ENCODE peak calls at places on chromosomes 2 and 18, in ten cellular contexts. One of them, this sample, is unnamed.

GRCh38 chr2:164141271-164141670 is 405.5 kb upstream of the FIGN start:
- DNase-seq in Peyer's patch: no peak
- DNase-seq in lower leg skin: no peak
- DNase-seq in NB4: no peak
- DNase-seq in A549: no peak
- DNase-seq in spleen: no peak
- DNase-seq in stomach: no peak
- DNase-seq in IMR-90: no peak
- DNase-seq in HCT116: no peak
- DNase-seq in right lobe of liver: no peak
- DNase-seq in this sample: no peak

GRCh38 chr2:5587726-5588125 is 104.5 kb upstream of the SOX11 start:
- DNase-seq in Peyer's patch: no peak
- DNase-seq in lower leg skin: no peak
- DNase-seq in NB4: no peak
- DNase-seq in A549: no peak
- DNase-seq in spleen: no peak
- DNase-seq in stomach: no peak
- DNase-seq in IMR-90: no peak
- DNase-seq in HCT116: no peak
- DNase-seq in right lobe of liver: no peak
- DNase-seq in this sample: no peak

GRCh38 chr2:12708508-12709206 is 8.1 kb upstream of the TRIB2 start:
- DNase-seq in Peyer's patch: no peak
- DNase-seq in lower leg skin: no peak
- DNase-seq in NB4: no peak
- DNase-seq in A549: no peak
- DNase-seq in spleen: no peak
- DNase-seq in stomach: no peak
- DNase-seq in IMR-90: no peak
- DNase-seq in HCT116: no peak
- DNase-seq in right lobe of liver: no peak
- DNase-seq in this sample: no peak

GRCh38 chr2:216551669-216552068 is 53.0 kb downstream of the RPL37A start:
- DNase-seq in Peyer's patch: no peak
- DNase-seq in lower leg skin: no peak
- DNase-seq in NB4: no peak
- DNase-seq in A549: no peak
- DNase-seq in spleen: no peak
- DNase-seq in stomach: no peak
- DNase-seq in IMR-90: no peak
- DNase-seq in HCT116: no peak
- DNase-seq in right lobe of liver: no peak
- DNase-seq in this sample: no peak

GRCh38 chr2:227115761-227116160 is 48.2 kb downstream of the COL4A4 start:
- DNase-seq in Peyer's patch: no peak
- DNase-seq in lower leg skin: no peak
- DNase-seq in NB4: no peak
- DNase-seq in A549: no peak
- DNase-seq in spleen: no peak
- DNase-seq in stomach: no peak
- DNase-seq in IMR-90: peak; percentile 42
- DNase-seq in HCT116: no peak
- DNase-seq in right lobe of liver: no peak
- DNase-seq in this sample: no peak

GRCh38 chr2:234722176-234722575 is 225.3 kb upstream of the ARL4C start:
- DNase-seq in Peyer's patch: no peak
- DNase-seq in lower leg skin: no peak
- DNase-seq in NB4: no peak
- DNase-seq in A549: no peak
- DNase-seq in spleen: no peak
- DNase-seq in stomach: no peak
- DNase-seq in IMR-90: no peak
- DNase-seq in HCT116: no peak
- DNase-seq in right lobe of liver: no peak
- DNase-seq in this sample: no peak

GRCh38 chr2:224948859-224949258 is 93.4 kb downstream of the DOCK10 start:
- DNase-seq in Peyer's patch: no peak
- DNase-seq in lower leg skin: no peak
- DNase-seq in NB4: peak; percentile 88
- DNase-seq in A549: no peak
- DNase-seq in spleen: no peak
- DNase-seq in stomach: no peak
- DNase-seq in IMR-90: peak; percentile 75
- DNase-seq in HCT116: no peak
- DNase-seq in right lobe of liver: no peak
- DNase-seq in this sample: no peak

GRCh38 chr2:232870766-232871371 is 805 bp downstream of the SNORC start:
- DNase-seq in Peyer's patch: no peak
- DNase-seq in lower leg skin: peak; percentile 79
- DNase-seq in NB4: no peak
- DNase-seq in A549: no peak
- DNase-seq in spleen: no peak
- DNase-seq in stomach: no peak
- DNase-seq in IMR-90: no peak
- DNase-seq in HCT116: no peak
- DNase-seq in right lobe of liver: peak; percentile 41
- DNase-seq in this sample: no peak

GRCh38 chr2:42567389-42567788 is 1.0 kb upstream of the MTA3 start:
- DNase-seq in Peyer's patch: no peak
- DNase-seq in lower leg skin: peak; percentile 36
- DNase-seq in NB4: no peak
- DNase-seq in A549: no peak
- DNase-seq in spleen: no peak
- DNase-seq in stomach: no peak
- DNase-seq in IMR-90: peak; percentile 81
- DNase-seq in HCT116: no peak
- DNase-seq in right lobe of liver: no peak
- DNase-seq in this sample: no peak

GRCh38 chr2:236012155-236012554 is 156.0 kb downstream of the GBX2 start:
- DNase-seq in Peyer's patch: no peak
- DNase-seq in lower leg skin: no peak
- DNase-seq in NB4: peak; percentile 80
- DNase-seq in A549: peak; percentile 38
- DNase-seq in spleen: no peak
- DNase-seq in stomach: no peak
- DNase-seq in IMR-90: no peak
- DNase-seq in HCT116: no peak
- DNase-seq in right lobe of liver: no peak
- DNase-seq in this sample: no peak

GRCh38 chr2:176653856-176654443 is 384.7 kb downstream of the MTX2 start:
- DNase-seq in Peyer's patch: peak; percentile 49
- DNase-seq in lower leg skin: peak; percentile 89
- DNase-seq in NB4: peak; percentile 82
- DNase-seq in A549: peak; percentile 74
- DNase-seq in spleen: peak; percentile 78
- DNase-seq in stomach: peak; percentile 39
- DNase-seq in IMR-90: peak; percentile 55
- DNase-seq in HCT116: peak; percentile 72
- DNase-seq in right lobe of liver: peak; percentile 55
- DNase-seq in this sample: peak; percentile 27

GRCh38 chr18:49685231-49685942 is 123.5 kb downstream of the LIPG start:
- DNase-seq in Peyer's patch: no peak
- DNase-seq in lower leg skin: no peak
- DNase-seq in NB4: no peak
- DNase-seq in A549: no peak
- DNase-seq in spleen: no peak
- DNase-seq in stomach: no peak
- DNase-seq in IMR-90: peak; percentile 35
- DNase-seq in HCT116: no peak
- DNase-seq in right lobe of liver: peak; percentile 72
- DNase-seq in this sample: no peak

GRCh38 chr18:10661333-10661732 is 135.5 kb downstream of the NAPG start:
- DNase-seq in Peyer's patch: no peak
- DNase-seq in lower leg skin: no peak
- DNase-seq in NB4: no peak
- DNase-seq in A549: no peak
- DNase-seq in spleen: no peak
- DNase-seq in stomach: no peak
- DNase-seq in IMR-90: peak; percentile 30
- DNase-seq in HCT116: no peak
- DNase-seq in right lobe of liver: no peak
- DNase-seq in this sample: no peak

GRCh38 chr2:145184741-145185671 is 665.1 kb upstream of the ZEB2 start:
- DNase-seq in Peyer's patch: no peak
- DNase-seq in lower leg skin: no peak
- DNase-seq in NB4: peak; percentile 45
- DNase-seq in A549: no peak
- DNase-seq in spleen: no peak
- DNase-seq in stomach: no peak
- DNase-seq in IMR-90: peak; percentile 62
- DNase-seq in HCT116: no peak
- DNase-seq in right lobe of liver: no peak
- DNase-seq in this sample: no peak

GRCh38 chr2:151928380-151928779 is 100.2 kb upstream of the ARL5A start:
- DNase-seq in Peyer's patch: no peak
- DNase-seq in lower leg skin: no peak
- DNase-seq in NB4: no peak
- DNase-seq in A549: peak; percentile 70
- DNase-seq in spleen: no peak
- DNase-seq in stomach: no peak
- DNase-seq in IMR-90: no peak
- DNase-seq in HCT116: no peak
- DNase-seq in right lobe of liver: no peak
- DNase-seq in this sample: no peak

GRCh38 chr2:240455227-240455718 is 19.8 kb downstream of the GPC1 start:
- DNase-seq in Peyer's patch: no peak
- DNase-seq in lower leg skin: no peak
- DNase-seq in NB4: no peak
- DNase-seq in A549: no peak
- DNase-seq in spleen: no peak
- DNase-seq in stomach: no peak
- DNase-seq in IMR-90: no peak
- DNase-seq in HCT116: no peak
- DNase-seq in right lobe of liver: no peak
- DNase-seq in this sample: no peak

GRCh38 chr2:165791811-165792454 is 2.1 kb downstream of the GALNT3 start:
- DNase-seq in Peyer's patch: no peak
- DNase-seq in lower leg skin: no peak
- DNase-seq in NB4: no peak
- DNase-seq in A549: no peak
- DNase-seq in spleen: no peak
- DNase-seq in stomach: no peak
- DNase-seq in IMR-90: peak; percentile 45
- DNase-seq in HCT116: no peak
- DNase-seq in right lobe of liver: no peak
- DNase-seq in this sample: no peak

GRCh38 chr2:177184606-177185005 is 28.0 kb upstream of the HNRNPA3 start:
- DNase-seq in Peyer's patch: no peak
- DNase-seq in lower leg skin: no peak
- DNase-seq in NB4: no peak
- DNase-seq in A549: no peak
- DNase-seq in spleen: no peak
- DNase-seq in stomach: no peak
- DNase-seq in IMR-90: no peak
- DNase-seq in HCT116: no peak
- DNase-seq in right lobe of liver: no peak
- DNase-seq in this sample: no peak

GRCh38 chr2:86625096-86625495 is 1.4 kb upstream of the RNF103 start:
- DNase-seq in Peyer's patch: no peak
- DNase-seq in lower leg skin: no peak
- DNase-seq in NB4: no peak
- DNase-seq in A549: no peak
- DNase-seq in spleen: no peak
- DNase-seq in stomach: no peak
- DNase-seq in IMR-90: no peak
- DNase-seq in HCT116: no peak
- DNase-seq in right lobe of liver: no peak
- DNase-seq in this sample: no peak

GRCh38 chr2:20532634-20533437 is 86.0 kb downstream of the RHOB start:
- DNase-seq in Peyer's patch: no peak
- DNase-seq in lower leg skin: no peak
- DNase-seq in NB4: no peak
- DNase-seq in A549: peak; percentile 32
- DNase-seq in spleen: peak; percentile 82
- DNase-seq in stomach: no peak
- DNase-seq in IMR-90: no peak
- DNase-seq in HCT116: no peak
- DNase-seq in right lobe of liver: no peak
- DNase-seq in this sample: no peak
- TF ChIP-seq POLR2A in Peyer's patch: no peak
- TF ChIP-seq POLR2A in lower leg skin: no peak
- TF ChIP-seq POLR2A in NB4: no peak
- TF ChIP-seq POLR2A in A549: no peak
- TF ChIP-seq POLR2A in spleen: no peak
- TF ChIP-seq POLR2A in stomach: no peak
- TF ChIP-seq POLR2A in IMR-90: no peak
- TF ChIP-seq POLR2A in HCT116: no peak
- TF ChIP-seq POLR2A in right lobe of liver: no peak
- TF ChIP-seq POLR2A in this sample: no peak

DNA sequence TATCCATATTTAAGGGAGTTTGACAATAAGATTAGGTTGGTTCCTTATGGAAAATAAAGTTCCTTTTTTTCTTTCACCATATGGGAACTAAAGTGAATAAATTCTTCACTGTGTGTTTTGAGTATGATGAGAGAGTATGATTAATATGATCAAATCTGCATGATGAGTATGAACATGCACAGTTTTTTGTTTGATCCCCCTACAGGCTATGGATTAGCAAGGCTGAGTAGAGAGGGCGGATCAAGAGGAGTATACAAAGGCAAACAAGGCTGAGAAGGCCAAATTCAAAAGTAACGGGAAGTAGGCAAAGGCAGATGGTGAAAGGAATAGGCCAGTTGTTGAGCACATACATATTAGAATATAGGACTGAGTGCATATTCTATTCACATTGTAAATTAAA is 508.2 kb downstream of the LRRTM4 start:
- DNase-seq in Peyer's patch: no peak
- DNase-seq in lower leg skin: no peak
- DNase-seq in NB4: no peak
- DNase-seq in A549: no peak
- DNase-seq in spleen: no peak
- DNase-seq in stomach: no peak
- DNase-seq in IMR-90: no peak
- DNase-seq in HCT116: no peak
- DNase-seq in right lobe of liver: no peak
- DNase-seq in this sample: no peak
- TF ChIP-seq CTCF in Peyer's patch: no peak
- TF ChIP-seq CTCF in lower leg skin: no peak
- TF ChIP-seq CTCF in NB4: no peak
- TF ChIP-seq CTCF in A549: no peak
- TF ChIP-seq CTCF in spleen: no peak
- TF ChIP-seq CTCF in stomach: no peak
- TF ChIP-seq CTCF in IMR-90: no peak
- TF ChIP-seq CTCF in HCT116: no peak
- TF ChIP-seq CTCF in right lobe of liver: no peak
- TF ChIP-seq CTCF in this sample: no peak

GRCh38 chr2:134234535-134234934 is 19.3 kb upstream of the MGAT5 start:
- DNase-seq in Peyer's patch: no peak
- DNase-seq in lower leg skin: no peak
- DNase-seq in NB4: no peak
- DNase-seq in A549: no peak
- DNase-seq in spleen: no peak
- DNase-seq in stomach: peak; percentile 76
- DNase-seq in IMR-90: no peak
- DNase-seq in HCT116: no peak
- DNase-seq in right lobe of liver: no peak
- DNase-seq in this sample: no peak
- H3K4me3 ChIP-seq in Peyer's patch: no peak overlapping the region
- H3K4me3 ChIP-seq in lower leg skin: no peak overlapping the region
- H3K4me3 ChIP-seq in NB4: no peak overlapping the region
- H3K4me3 ChIP-seq in A549: no peak overlapping the region
- H3K4me3 ChIP-seq in spleen: no peak overlapping the region
- H3K4me3 ChIP-seq in stomach: no peak overlapping the region
- H3K4me3 ChIP-seq in IMR-90: no peak overlapping the region
- H3K4me3 ChIP-seq in HCT116: no peak overlapping the region
- H3K4me3 ChIP-seq in right lobe of liver: no peak overlapping the region
- H3K4me3 ChIP-seq in this sample: no peak overlapping the region

GRCh38 chr18:12315911-12316310 is 7.9 kb downstream of the TUBB6 start:
- DNase-seq in Peyer's patch: no peak
- DNase-seq in lower leg skin: peak; percentile 87
- DNase-seq in NB4: no peak
- DNase-seq in A549: no peak
- DNase-seq in spleen: peak; percentile 62
- DNase-seq in stomach: no peak
- DNase-seq in IMR-90: no peak
- DNase-seq in HCT116: no peak
- DNase-seq in right lobe of liver: no peak
- DNase-seq in this sample: peak; percentile 78
- TF ChIP-seq POLR2A in Peyer's patch: no peak
- TF ChIP-seq POLR2A in lower leg skin: no peak
- TF ChIP-seq POLR2A in NB4: no peak
- TF ChIP-seq POLR2A in A549: no peak
- TF ChIP-seq POLR2A in spleen: no peak
- TF ChIP-seq POLR2A in stomach: no peak
- TF ChIP-seq POLR2A in IMR-90: no peak
- TF ChIP-seq POLR2A in HCT116: no peak
- TF ChIP-seq POLR2A in right lobe of liver: no peak
- TF ChIP-seq POLR2A in this sample: no peak